ENCODE peak calls at places on chromosome 7, in nine cellular contexts. D is sciatic nerve; J is SK-N-SH treated with all-trans-retinoic acid at 6 μM for 48 hours; X is stimulated activated naive B cell treated with anti-CD40 and anti-IgM and Interleukin-4, amounts not matched to agents 10 μg/mL and 1 μg/mL and 100 μg/mL, for 72 hours; Q is activated CD4-positive, alpha-beta T cell treated with anti-CD3 and anti-CD28 coated beads for 36 hours; V is naive thymus-derived CD4-positive, alpha-beta T cell; W is right cardiac atrium; B is mucosa of descending colon; R is activated naive CD4-positive, alpha-beta T cell treated with anti-CD3 and anti-CD28 coated beads, Interleukin-2, amount 50 U/mL, for 72 hours. L is an unnamed sample.
A peak's percentile ranks its signal among the peaks of the same experiment; 100 is the strongest.

GRCh38 chr7:127904706-127905056 is 126.6 kb downstream of the LRRC4 start:
- ATAC-seq in D (no peak), J (no peak), X (no peak), Q (no peak), V (no peak), W (no peak), B (no peak), R (no peak), L (no peak)

GRCh38 chr7:3239291-3239691 is 61.8 kb upstream of the SDK1 start:
- ATAC-seq in D (no peak), J (no peak), X (no peak), Q (no peak), V (no peak), W (no peak), B (no peak), R (no peak), L (no peak)

GRCh38 chr7:124784879-124785818 is 19.6 kb upstream of the GPR37 start:
- ATAC-seq in D (peak; percentile 67), J (peak; percentile 99), X (peak; percentile 61), Q (peak; percentile 44), V (no peak), W (peak; percentile 68), B (peak; percentile 80), R (no peak), L (no peak)

GRCh38 chr7:144438759-144439158 is 35.3 kb upstream of the NOBOX start:
- ATAC-seq in D (no peak), J (no peak), X (no peak), Q (no peak), V (no peak), W (no peak), B (no peak), R (no peak), L (no peak)

GRCh38 chr7:32539366-32539765 is 44.1 kb downstream of the AVL9 start:
- ATAC-seq in D (no peak), J (no peak), X (no peak), Q (no peak), V (no peak), W (no peak), B (no peak), R (no peak), L (no peak)

GRCh38 chr7:123769371-123769770 is 20.6 kb upstream of the WASL start:
- ATAC-seq in D (no peak), J (peak; percentile 90), X (no peak), Q (no peak), V (no peak), W (peak; percentile 92), B (peak; percentile 29), R (no peak), L (no peak)

GRCh38 chr7:50369408-50370026 is 65.0 kb downstream of the IKZF1 start:
- ATAC-seq in D (no peak), J (no peak), X (peak; percentile 46), Q (no peak), V (peak; percentile 84), W (no peak), B (peak; percentile 48), R (no peak), L (no peak)

GRCh38 chr7:87139514-87139913 is 12.7 kb upstream of the DMTF1 start:
- ATAC-seq in D (no peak), J (no peak), X (no peak), Q (no peak), V (no peak), W (no peak), B (no peak), R (no peak), L (no peak)

GRCh38 chr7:99379043-99379577 is 4.6 kb downstream of the ARPC1B start:
- ATAC-seq in D (peak; percentile 93), J (peak; percentile 3), X (peak; percentile 23), Q (peak; percentile 25), V (peak; percentile 28), W (peak; percentile 79), B (no peak), R (peak; percentile 25), L (peak; percentile 45)

GRCh38 chr7:108004220-108005142 is 1.5 kb upstream of the LAMB1 start:
- ATAC-seq in D (no peak), J (no peak), X (no peak), Q (no peak), V (no peak), W (no peak), B (peak; percentile 25), R (no peak), L (no peak)

GRCh38 chr7:134502463-134502862 is 24.9 kb upstream of the AKR1B10 start:
- ATAC-seq in D (peak; percentile 93), J (no peak), X (no peak), Q (no peak), V (no peak), W (peak; percentile 74), B (no peak), R (no peak), L (no peak)

GRCh38 chr7:123492485-123492884 is 41.9 kb downstream of the IQUB start:
- ATAC-seq in D (no peak), J (peak; percentile 65), X (peak; percentile 91), Q (peak; percentile 74), V (no peak), W (no peak), B (no peak), R (no peak), L (peak; percentile 47)

GRCh38 chr7:82517059-82517458 is 73.5 kb upstream of the CACNA2D1 start:
- ATAC-seq in D (no peak), J (no peak), X (no peak), Q (no peak), V (no peak), W (no peak), B (no peak), R (no peak), L (no peak)

GRCh38 chr7:90708841-90709317 is 112.8 kb downstream of the CDK14 start:
- ATAC-seq in D (no peak), J (peak; percentile 65), X (peak; percentile 60), Q (peak; percentile 39), V (peak; percentile 50), W (no peak), B (peak; percentile 86), R (no peak), L (no peak)

GRCh38 chr7:55951637-55952351 is at the start of gene MRPS17:
- ATAC-seq in D (peak; percentile 100), J (peak; percentile 100), X (peak; percentile 100), Q (peak; percentile 100), V (peak; percentile 100), W (peak; percentile 100), B (peak; percentile 100), R (peak; percentile 100), L (peak; percentile 100)

GRCh38 chr7:99437946-99438572 is 539 bp downstream of the PTCD1 start:
- ATAC-seq in D (peak; percentile 48), J (peak; percentile 41), X (peak; percentile 42), Q (peak; percentile 17), V (peak; percentile 24), W (peak; percentile 32), B (peak; percentile 42), R (peak; percentile 30), L (peak; percentile 19)

GRCh38 chr7:43942997-43943701 is 16.9 kb downstream of the UBE2D4 start:
- ATAC-seq in D (no peak), J (no peak), X (no peak), Q (no peak), V (no peak), W (no peak), B (peak; percentile 96), R (no peak), L (no peak)

GRCh38 chr7:26292768-26293560 is 1.3 kb downstream of the SNX10 start:
- ATAC-seq in D (peak; percentile 65), J (no peak), X (no peak), Q (no peak), V (no peak), W (no peak), B (no peak), R (no peak), L (no peak)